ENCODE peak calls at places on chromosomes 11 and 22, in six cellular contexts. O, A, Z, S, U and G are unnamed samples.

GRCh38 chr11:34028407-34028804 is 23.1 kb upstream of the CAPRIN1 start:
- DNase-seq in O (no peak), A (peak), S (peak), U (no peak), Z (no peak), G (no peak)

GRCh38 chr22:38135133-38135706 is 24.7 kb upstream of the BAIAP2L2 start:
- DNase-seq in O (peak), Z (no peak), A (peak), S (no peak), U (no peak), G (no peak)

GRCh38 chr11:134438533-134438932 is 26.5 kb upstream of the B3GAT1 start:
- DNase-seq in O (no peak), S (peak), U (no peak), A (no peak), Z (no peak), G (no peak)

GRCh38 chr11:8168485-8169257 is at the start of gene RIC3:
- DNase-seq in U (peak), A (no peak), S (peak), Z (no peak), O (no peak), G (no peak)

GRCh38 chr11:95884364-95884763 is 39.5 kb downstream of the MTMR2 start:
- DNase-seq in S (no peak), O (no peak), Z (no peak), U (no peak), A (no peak), G (no peak)

GRCh38 chr11:93573184-93573583 is 30.0 kb upstream of the SMCO4 start:
- DNase-seq in O (no peak), A (no peak), S (no peak), Z (no peak), U (no peak), G (no peak)

GRCh38 chr11:34565417-34566208 is 52.0 kb upstream of the ELF5 start:
- DNase-seq in U (no peak), O (peak), A (no peak), S (no peak), Z (no peak), G (peak)

GRCh38 chr22:36613958-36614357 is 85.0 kb upstream of the EIF3D start:
- DNase-seq in O (no peak), S (no peak), Z (no peak), U (no peak), A (no peak), G (no peak)

GRCh38 chr11:114774599-114775365 is 96.5 kb downstream of the NXPE2 start:
- DNase-seq in S (peak), A (no peak), U (no peak), Z (no peak), O (peak), G (peak)

GRCh38 chr11:85815186-85815911 is 4.4 kb upstream of the SYTL2 start:
- DNase-seq in S (no peak), O (no peak), Z (no peak), U (no peak), A (peak), G (no peak)

GRCh38 chr22:21816787-21817496 is 50.5 kb downstream of the MAPK1 start:
- DNase-seq in S (no peak), A (peak), U (peak), O (peak), Z (no peak), G (peak)